ENCODE peak calls at places on chromosomes 6 and 20, in eight cellular contexts. One of them, this sample, is unnamed.

GRCh38 chr6:155089746-155090145 is 94.6 kb downstream of the TIAM2 start:
- DNase-seq in fibroblast of villous mesenchyme: no peak
- DNase-seq in neural progenitor cell: no peak
- DNase-seq in heart right ventricle: no peak
- DNase-seq in AG04450: no peak
- DNase-seq in left lung: no peak
- DNase-seq in pancreas: no peak
- DNase-seq in fibroblast of pulmonary artery: no peak
- DNase-seq in this sample: no peak

GRCh38 chr20:63973636-63974401 is 4.1 kb upstream of the ZNF512B start:
- DNase-seq in fibroblast of villous mesenchyme: peak; percentile 83
- DNase-seq in neural progenitor cell: peak; percentile 94
- DNase-seq in heart right ventricle: peak; percentile 92
- DNase-seq in AG04450: peak; percentile 55
- DNase-seq in left lung: peak; percentile 98
- DNase-seq in pancreas: peak; percentile 95
- DNase-seq in fibroblast of pulmonary artery: peak; percentile 82
- DNase-seq in this sample: peak; percentile 88

GRCh38 chr6:153328194-153328593 is 197.1 kb upstream of the RGS17 start:
- DNase-seq in fibroblast of villous mesenchyme: no peak
- DNase-seq in neural progenitor cell: no peak
- DNase-seq in heart right ventricle: no peak
- DNase-seq in AG04450: no peak
- DNase-seq in left lung: no peak
- DNase-seq in pancreas: no peak
- DNase-seq in fibroblast of pulmonary artery: no peak
- DNase-seq in this sample: no peak

GRCh38 chr6:139550361-139550760 is 175.9 kb upstream of the CITED2 start:
- DNase-seq in fibroblast of villous mesenchyme: no peak
- DNase-seq in neural progenitor cell: no peak
- DNase-seq in heart right ventricle: no peak
- DNase-seq in AG04450: no peak
- DNase-seq in left lung: no peak
- DNase-seq in pancreas: no peak
- DNase-seq in fibroblast of pulmonary artery: no peak
- DNase-seq in this sample: no peak

GRCh38 chr6:79824231-79824630 is 123.1 kb downstream of the ELOVL4 start:
- DNase-seq in fibroblast of villous mesenchyme: no peak
- DNase-seq in neural progenitor cell: no peak
- DNase-seq in heart right ventricle: no peak
- DNase-seq in AG04450: no peak
- DNase-seq in left lung: no peak
- DNase-seq in pancreas: no peak
- DNase-seq in fibroblast of pulmonary artery: peak; percentile 5
- DNase-seq in this sample: no peak

GRCh38 chr20:10667077-10667401 is 6.8 kb downstream of the JAG1 start:
- DNase-seq in fibroblast of villous mesenchyme: no peak
- DNase-seq in neural progenitor cell: peak; percentile 71
- DNase-seq in heart right ventricle: peak; percentile 60
- DNase-seq in AG04450: no peak
- DNase-seq in left lung: peak; percentile 82
- DNase-seq in pancreas: peak; percentile 77
- DNase-seq in fibroblast of pulmonary artery: no peak
- DNase-seq in this sample: peak; percentile 53

GRCh38 chr20:44714701-44715494 is at the start of gene CCN5:
- DNase-seq in fibroblast of villous mesenchyme: peak; percentile 86
- DNase-seq in neural progenitor cell: no peak
- DNase-seq in heart right ventricle: peak; percentile 93
- DNase-seq in AG04450: no peak
- DNase-seq in left lung: peak; percentile 92
- DNase-seq in pancreas: peak; percentile 93
- DNase-seq in fibroblast of pulmonary artery: peak; percentile 85
- DNase-seq in this sample: peak; percentile 92

GRCh38 chr6:29965873-29966601 is 23.7 kb downstream of the HLA-A start:
- DNase-seq in fibroblast of villous mesenchyme: peak; percentile 56
- DNase-seq in neural progenitor cell: peak; percentile 31
- DNase-seq in heart right ventricle: peak; percentile 79
- DNase-seq in AG04450: no peak
- DNase-seq in left lung: peak; percentile 91
- DNase-seq in pancreas: peak; percentile 94
- DNase-seq in fibroblast of pulmonary artery: peak; percentile 39
- DNase-seq in this sample: peak; percentile 53

GRCh38 chr20:57215826-57216471 is 50.5 kb downstream of the BMP7 start:
- DNase-seq in fibroblast of villous mesenchyme: no peak
- DNase-seq in neural progenitor cell: no peak
- DNase-seq in heart right ventricle: no peak
- DNase-seq in AG04450: no peak
- DNase-seq in left lung: no peak
- DNase-seq in pancreas: no peak
- DNase-seq in fibroblast of pulmonary artery: no peak
- DNase-seq in this sample: no peak

GRCh38 chr6:15588966-15589634 is 73.7 kb downstream of the DTNBP1 start:
- DNase-seq in fibroblast of villous mesenchyme: peak; percentile 37
- DNase-seq in neural progenitor cell: no peak
- DNase-seq in heart right ventricle: no peak
- DNase-seq in AG04450: peak; percentile 43
- DNase-seq in left lung: no peak
- DNase-seq in pancreas: no peak
- DNase-seq in fibroblast of pulmonary artery: peak; percentile 39
- DNase-seq in this sample: peak; percentile 61

GRCh38 chr6:170360476-170360875 is 53.9 kb downstream of the FAM120B start:
- DNase-seq in fibroblast of villous mesenchyme: no peak
- DNase-seq in neural progenitor cell: no peak
- DNase-seq in heart right ventricle: no peak
- DNase-seq in AG04450: no peak
- DNase-seq in left lung: no peak
- DNase-seq in pancreas: no peak
- DNase-seq in fibroblast of pulmonary artery: peak; percentile 34
- DNase-seq in this sample: peak; percentile 75

GRCh38 chr6:112296122-112296521 is 41.8 kb upstream of the LAMA4 start:
- DNase-seq in fibroblast of villous mesenchyme: peak; percentile 51
- DNase-seq in neural progenitor cell: peak; percentile 57
- DNase-seq in heart right ventricle: no peak
- DNase-seq in AG04450: no peak
- DNase-seq in left lung: no peak
- DNase-seq in pancreas: no peak
- DNase-seq in fibroblast of pulmonary artery: peak; percentile 59
- DNase-seq in this sample: peak; percentile 52

GRCh38 chr6:146950351-146950835 is 253.8 kb upstream of the STXBP5 start:
- DNase-seq in fibroblast of villous mesenchyme: no peak
- DNase-seq in neural progenitor cell: no peak
- DNase-seq in heart right ventricle: no peak
- DNase-seq in AG04450: no peak
- DNase-seq in left lung: no peak
- DNase-seq in pancreas: no peak
- DNase-seq in fibroblast of pulmonary artery: peak; percentile 59
- DNase-seq in this sample: peak; percentile 35

GRCh38 chr20:41654292-41654691 is 36.1 kb upstream of the CHD6 start:
- DNase-seq in fibroblast of villous mesenchyme: no peak
- DNase-seq in neural progenitor cell: no peak
- DNase-seq in heart right ventricle: no peak
- DNase-seq in AG04450: no peak
- DNase-seq in left lung: no peak
- DNase-seq in pancreas: no peak
- DNase-seq in fibroblast of pulmonary artery: no peak
- DNase-seq in this sample: no peak

GRCh38 chr6:170152111-170152926 is 138.6 kb downstream of the DLL1 start:
- DNase-seq in fibroblast of villous mesenchyme: no peak
- DNase-seq in neural progenitor cell: peak; percentile 59
- DNase-seq in heart right ventricle: no peak
- DNase-seq in AG04450: no peak
- DNase-seq in left lung: peak; percentile 77
- DNase-seq in pancreas: peak; percentile 82
- DNase-seq in fibroblast of pulmonary artery: no peak
- DNase-seq in this sample: no peak

GRCh38 chr20:38724603-38725457 is 544 bp downstream of the SLC32A1 start:
- DNase-seq in fibroblast of villous mesenchyme: no peak
- DNase-seq in neural progenitor cell: peak; percentile 71
- DNase-seq in heart right ventricle: no peak
- DNase-seq in AG04450: no peak
- DNase-seq in left lung: no peak
- DNase-seq in pancreas: peak; percentile 60
- DNase-seq in fibroblast of pulmonary artery: no peak
- DNase-seq in this sample: no peak
- TF ChIP-seq CTCF in fibroblast of villous mesenchyme: no peak
- TF ChIP-seq CTCF in neural progenitor cell: peak; percentile 41
- TF ChIP-seq CTCF in heart right ventricle: no peak
- TF ChIP-seq CTCF in AG04450: no peak
- TF ChIP-seq CTCF in left lung: no peak
- TF ChIP-seq CTCF in pancreas: no peak
- TF ChIP-seq CTCF in fibroblast of pulmonary artery: no peak
- TF ChIP-seq CTCF in this sample: no peak

GRCh38 chr20:17227199-17227535 is 327 bp downstream of the PCSK2 start:
- DNase-seq in fibroblast of villous mesenchyme: no peak
- DNase-seq in neural progenitor cell: no peak
- DNase-seq in heart right ventricle: no peak
- DNase-seq in AG04450: no peak
- DNase-seq in left lung: peak; percentile 76
- DNase-seq in pancreas: peak; percentile 23
- DNase-seq in fibroblast of pulmonary artery: no peak
- DNase-seq in this sample: no peak

GRCh38 chr20:17227669-17228623 is 1.1 kb downstream of the PCSK2 start:
- DNase-seq in fibroblast of villous mesenchyme: no peak
- DNase-seq in neural progenitor cell: peak; percentile 89
- DNase-seq in heart right ventricle: no peak
- DNase-seq in AG04450: no peak
- DNase-seq in left lung: peak; percentile 49
- DNase-seq in pancreas: peak; percentile 51
- DNase-seq in fibroblast of pulmonary artery: no peak
- DNase-seq in this sample: no peak

GRCh38 chr20:17225891-17226409 is 890 bp upstream of the PCSK2 start:
- DNase-seq in fibroblast of villous mesenchyme: no peak
- DNase-seq in neural progenitor cell: peak; percentile 66
- DNase-seq in heart right ventricle: peak; percentile 8
- DNase-seq in AG04450: no peak
- DNase-seq in left lung: peak; percentile 76
- DNase-seq in pancreas: peak; percentile 65
- DNase-seq in fibroblast of pulmonary artery: no peak
- DNase-seq in this sample: no peak

GRCh38 chr20:17228624-17229061 is 1.8 kb downstream of the PCSK2 start:
- DNase-seq in fibroblast of villous mesenchyme: no peak
- DNase-seq in neural progenitor cell: peak; percentile 53
- DNase-seq in heart right ventricle: peak; percentile 8
- DNase-seq in AG04450: no peak
- DNase-seq in left lung: peak; percentile 80
- DNase-seq in pancreas: peak; percentile 72
- DNase-seq in fibroblast of pulmonary artery: no peak
- DNase-seq in this sample: no peak

DNA sequence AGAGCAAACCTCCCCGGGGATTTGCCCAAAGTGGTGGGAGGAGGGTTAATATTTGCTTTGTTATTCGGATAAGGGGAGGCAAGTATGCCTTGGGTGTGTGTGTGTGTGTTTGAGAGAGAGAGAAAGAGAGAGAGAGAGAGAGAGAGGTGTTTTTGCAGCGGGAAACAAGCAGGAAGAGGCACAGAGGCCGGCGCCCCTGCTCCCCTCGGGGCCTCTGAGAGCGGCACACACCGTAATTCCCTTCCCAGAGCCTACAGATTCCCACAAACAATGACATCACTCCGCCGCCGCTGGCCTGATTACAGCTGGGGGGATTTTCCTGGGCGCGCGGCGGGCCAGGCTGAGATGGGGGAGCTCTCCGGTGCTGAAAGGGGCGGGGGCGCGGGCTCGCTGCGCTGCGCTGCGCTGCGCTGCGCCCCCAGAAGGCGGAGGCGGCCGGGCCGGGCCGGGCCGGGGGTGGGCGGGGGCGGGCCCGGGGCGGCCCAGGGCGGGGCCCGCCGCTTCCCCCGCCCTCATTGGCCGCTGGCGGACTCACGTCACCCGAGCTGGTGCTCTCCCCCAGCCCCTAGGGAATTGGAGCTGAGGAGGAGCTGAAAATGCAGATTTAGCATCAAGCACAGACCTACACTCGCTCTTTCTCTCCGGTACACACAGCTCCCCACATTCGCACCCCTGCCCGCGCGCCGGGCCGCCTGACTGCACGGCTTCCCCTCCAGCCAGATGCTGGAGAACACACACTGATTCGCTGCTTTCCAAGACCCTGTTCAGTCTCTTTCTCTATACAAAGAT is at the start of gene PCSK2:
- DNase-seq in fibroblast of villous mesenchyme: peak; percentile 26
- DNase-seq in neural progenitor cell: peak; percentile 97
- DNase-seq in heart right ventricle: peak; percentile 26
- DNase-seq in AG04450: peak; percentile 6
- DNase-seq in left lung: peak; percentile 78
- DNase-seq in pancreas: peak; percentile 73
- DNase-seq in fibroblast of pulmonary artery: peak; percentile 33
- DNase-seq in this sample: peak; percentile 26
- H3K4me3 ChIP-seq in fibroblast of villous mesenchyme: no peak within 1 kb of the TSS
- H3K4me3 ChIP-seq in neural progenitor cell: peak within 1 kb of the TSS; percentile 56
- H3K4me3 ChIP-seq in heart right ventricle: peak within 1 kb of the TSS; percentile 29
- H3K4me3 ChIP-seq in AG04450: peak within 1 kb of the TSS; percentile 41
- H3K4me3 ChIP-seq in left lung: peak within 1 kb of the TSS; percentile 24
- H3K4me3 ChIP-seq in pancreas: no peak within 1 kb of the TSS
- H3K4me3 ChIP-seq in fibroblast of pulmonary artery: peak within 1 kb of the TSS; percentile 13
- H3K4me3 ChIP-seq in this sample: no peak within 1 kb of the TSS

DNA sequence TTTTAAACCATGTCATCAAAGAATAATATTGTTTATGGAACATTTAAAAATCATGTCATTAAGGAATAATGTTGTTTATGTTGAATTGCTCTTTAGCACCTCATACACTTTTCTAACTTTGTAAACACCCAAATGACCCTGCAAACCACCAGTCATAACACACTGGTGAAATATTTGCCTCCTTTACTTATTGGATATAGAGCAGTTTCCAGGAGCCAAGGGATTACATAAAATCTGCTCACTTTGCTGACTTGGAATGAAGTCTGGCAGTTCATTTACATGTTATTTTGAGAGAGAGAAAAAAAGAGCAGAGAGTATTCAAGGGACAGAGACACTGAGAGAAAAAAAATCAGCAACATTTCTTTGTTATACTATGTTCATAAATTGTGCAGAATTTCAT is 46.5 kb upstream of the DEFB112 start:
- DNase-seq in fibroblast of villous mesenchyme: no peak
- DNase-seq in neural progenitor cell: no peak
- DNase-seq in heart right ventricle: no peak
- DNase-seq in AG04450: no peak
- DNase-seq in left lung: no peak
- DNase-seq in pancreas: no peak
- DNase-seq in fibroblast of pulmonary artery: no peak
- DNase-seq in this sample: no peak
- TF ChIP-seq CTCF in fibroblast of villous mesenchyme: no peak
- TF ChIP-seq CTCF in neural progenitor cell: no peak
- TF ChIP-seq CTCF in heart right ventricle: no peak
- TF ChIP-seq CTCF in AG04450: no peak
- TF ChIP-seq CTCF in left lung: no peak
- TF ChIP-seq CTCF in pancreas: no peak
- TF ChIP-seq CTCF in fibroblast of pulmonary artery: no peak
- TF ChIP-seq CTCF in this sample: no peak

DNA sequence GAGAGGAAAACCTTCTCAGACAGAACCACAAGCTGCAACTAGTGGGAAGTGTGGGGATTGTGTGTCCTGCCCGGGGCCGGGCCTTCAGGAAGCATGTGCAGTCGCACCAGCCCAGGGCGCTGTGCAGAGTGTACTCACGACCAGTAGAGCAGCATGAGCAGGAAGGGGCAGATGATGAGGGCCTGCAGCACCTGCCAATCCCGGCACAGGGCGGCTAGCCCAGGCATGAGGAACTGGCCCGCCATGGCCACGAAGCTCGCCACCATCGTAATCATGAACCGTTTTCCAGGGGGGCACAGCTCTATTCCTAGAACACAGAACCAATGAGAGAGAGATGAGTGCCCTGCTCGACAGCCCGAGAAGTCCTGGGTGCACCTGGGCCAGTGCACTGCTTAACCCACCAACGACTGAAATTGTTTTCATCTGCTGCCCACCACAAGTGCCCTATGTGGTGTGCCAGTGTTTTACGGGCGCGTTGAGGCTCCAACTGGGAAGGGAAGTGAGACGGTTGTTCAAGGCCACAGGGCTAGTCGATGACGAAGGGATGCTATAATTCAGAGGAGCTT is 65.0 kb downstream of the PSMG4 start:
- DNase-seq in fibroblast of villous mesenchyme: no peak
- DNase-seq in neural progenitor cell: no peak
- DNase-seq in heart right ventricle: no peak
- DNase-seq in AG04450: no peak
- DNase-seq in left lung: no peak
- DNase-seq in pancreas: no peak
- DNase-seq in fibroblast of pulmonary artery: no peak
- DNase-seq in this sample: no peak
- H3K4me3 ChIP-seq in fibroblast of villous mesenchyme: no peak overlapping the region
- H3K4me3 ChIP-seq in neural progenitor cell: no peak overlapping the region
- H3K4me3 ChIP-seq in heart right ventricle: no peak overlapping the region
- H3K4me3 ChIP-seq in AG04450: no peak overlapping the region
- H3K4me3 ChIP-seq in left lung: no peak overlapping the region
- H3K4me3 ChIP-seq in pancreas: no peak overlapping the region
- H3K4me3 ChIP-seq in fibroblast of pulmonary artery: no peak overlapping the region
- H3K4me3 ChIP-seq in this sample: no peak overlapping the region